ENCODE peak calls at places on chromosome 15, in nine cellular contexts. Y is mesendoderm, I is H7, Q is IMR-90, D is Panc1, X is esophagus squamous epithelium, M is HCT116, N is K562, G is heart left ventricle. E is an unnamed sample. For H3K36me3, the result is how much of the 10 kb centered on the place peaks cover.

GRCh38 chr15:64209680-64210334 is 47.0 kb upstream of the PPIB start:
- DNase-seq in Y (no peak), I (no peak), Q (peak), D (peak), X (no peak), M (peak), N (peak), G (no peak), E (no peak)

GRCh38 chr15:34337557-34338306 is at the start of gene SLC12A6:
- DNase-seq in Y (peak), I (peak), Q (peak), D (peak), X (peak), M (peak), N (peak), G (peak), E (peak)

GRCh38 chr15:40932146-40932545 is 3.0 kb downstream of the DLL4 start:
- DNase-seq in Y (no peak), I (no peak), Q (no peak), D (no peak), X (no peak), M (no peak), N (no peak), G (peak), E (no peak)

GRCh38 chr15:51388726-51389125 is 47.3 kb downstream of the GLDN start:
- DNase-seq in Y (no peak), I (no peak), Q (no peak), D (no peak), X (no peak), M (no peak), N (no peak), G (no peak), E (no peak)

GRCh38 chr15:48939686-48940085 is 24.0 kb downstream of the SHC4 start:
- DNase-seq in Y (no peak), I (no peak), Q (peak), D (no peak), X (no peak), M (no peak), N (no peak), G (no peak), E (no peak)

GRCh38 chr15:29103825-29104565 is 165.6 kb downstream of the NSMCE3 start:
- DNase-seq in Y (peak), I (peak), Q (peak), D (no peak), X (no peak), M (peak), N (no peak), G (peak), E (no peak)

GRCh38 chr15:55959744-55960143 is 33.7 kb downstream of the NEDD4 start:
- DNase-seq in Y (no peak), I (no peak), Q (peak), D (no peak), X (no peak), M (no peak), N (no peak), G (no peak), E (no peak)

GRCh38 chr15:89781055-89781454 is 4.9 kb downstream of the MESP2 start:
- DNase-seq in Y (no peak), I (no peak), Q (no peak), D (no peak), X (no peak), M (no peak), N (no peak), G (no peak), E (no peak)

GRCh38 chr15:26890451-26890850 is 23.6 kb downstream of the GABRA5 start:
- DNase-seq in Y (no peak), I (no peak), Q (no peak), D (no peak), X (no peak), M (no peak), N (no peak), G (no peak), E (no peak)

GRCh38 chr15:98113357-98113756 is 152.9 kb downstream of the ARRDC4 start:
- DNase-seq in Y (no peak), I (no peak), Q (no peak), D (no peak), X (no peak), M (no peak), N (no peak), G (no peak), E (no peak)

GRCh38 chr15:25061808-25062550 is 107.2 kb downstream of the SNRPN start:
- DNase-seq in Y (no peak), I (no peak), Q (no peak), D (no peak), X (no peak), M (no peak), N (no peak), G (no peak), E (peak)

GRCh38 chr15:67853454-67853853 is 13.6 kb upstream of the RNU6-1 start:
- DNase-seq in Y (no peak), I (no peak), Q (no peak), D (no peak), X (no peak), M (no peak), N (no peak), G (no peak), E (no peak)

GRCh38 chr15:62059108-62059817 is 984 bp downstream of the VPS13C start:
- DNase-seq in Y (no peak), I (no peak), Q (no peak), D (no peak), X (no peak), M (no peak), N (peak), G (no peak), E (no peak)

GRCh38 chr15:58988011-58988785 is 735 bp downstream of the RNF111 start:
- DNase-seq in Y (peak), I (peak), Q (peak), D (peak), X (no peak), M (no peak), N (peak), G (peak), E (peak)

GRCh38 chr15:60079210-60079609 is 75.1 kb downstream of the FOXB1 start:
- DNase-seq in Y (peak), I (peak), Q (no peak), D (no peak), X (no peak), M (no peak), N (no peak), G (no peak), E (no peak)

GRCh38 chr15:48560321-48561051 is 85.0 kb downstream of the FBN1 start:
- DNase-seq in Y (no peak), I (no peak), Q (no peak), D (no peak), X (no peak), M (no peak), N (no peak), G (no peak), E (no peak)

GRCh38 chr15:61381501-61381900 is 152.4 kb upstream of the RORA start:
- DNase-seq in Y (no peak), I (no peak), Q (no peak), D (no peak), X (no peak), M (no peak), N (no peak), G (no peak), E (no peak)

DNA sequence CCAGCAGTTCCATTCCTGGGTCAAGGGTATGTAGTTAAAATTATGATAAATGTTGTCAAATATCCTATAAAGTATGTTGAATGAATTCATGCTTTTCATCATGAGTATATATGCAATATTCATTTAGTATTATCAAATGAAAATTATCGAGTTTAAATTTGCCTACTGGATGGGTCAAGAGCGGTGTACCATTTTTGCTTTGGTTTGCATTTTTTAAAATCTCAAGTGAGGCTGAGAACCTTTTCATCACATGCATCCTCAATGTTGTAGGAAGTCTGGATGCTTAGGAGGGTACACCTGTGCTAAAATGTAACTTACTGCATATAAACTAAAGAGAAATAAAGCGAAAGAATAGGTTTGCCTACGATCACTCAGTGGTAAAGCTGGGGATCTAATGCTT is 95.5 kb upstream of the MYO5C start:
- DNase-seq in Y (no peak), I (no peak), Q (no peak), D (no peak), X (no peak), M (no peak), N (no peak), G (no peak), E (no peak)
- H3K36me3 ChIP-seq in Y (under half), I (under half), Q (under half), D (under half), X (under half), M (under half), N (under half), G (half or more), E (under half)

DNA sequence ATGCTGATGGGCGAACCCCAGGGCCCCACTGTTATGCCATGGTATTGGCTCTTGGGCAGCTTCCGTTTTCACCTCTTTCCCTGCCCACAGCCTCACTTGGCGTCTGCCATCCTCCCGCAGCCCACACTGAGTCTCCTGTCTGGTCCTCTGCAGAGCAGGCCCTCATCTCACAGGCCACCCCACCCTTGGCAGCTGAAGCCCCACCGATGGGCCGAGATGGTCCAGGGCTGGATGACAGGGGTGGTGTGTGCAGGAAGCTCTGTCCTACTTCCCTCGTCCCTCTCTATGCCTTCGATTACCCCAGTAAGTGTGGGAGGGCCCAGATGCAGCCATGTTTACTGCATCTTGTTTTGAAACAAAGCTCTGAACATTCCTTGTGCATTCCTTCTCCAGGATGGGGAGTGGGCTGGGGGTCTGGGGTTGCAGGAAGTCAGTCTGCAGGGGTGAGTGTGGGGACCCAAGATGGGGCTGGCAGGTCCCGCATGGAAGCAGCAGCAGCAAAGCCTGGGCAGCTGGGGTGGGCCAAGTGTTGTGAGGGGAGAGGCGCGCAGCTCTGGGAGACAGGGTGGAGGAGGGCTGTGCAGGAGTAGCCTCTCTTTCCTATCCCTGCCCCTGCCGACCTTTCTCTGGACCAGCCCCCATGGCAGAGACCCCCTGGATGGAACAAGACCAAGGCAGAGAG is 20.9 kb downstream of the TBC1D21 start:
- DNase-seq in Y (no peak), I (no peak), Q (no peak), D (no peak), X (no peak), M (no peak), N (no peak), G (no peak), E (no peak)
- H3K4me3 ChIP-seq in Y (no peak), I (no peak), Q (no peak), D (no peak), X (no peak), M (no peak), N (no peak), G (no peak), E (no peak)

DNA sequence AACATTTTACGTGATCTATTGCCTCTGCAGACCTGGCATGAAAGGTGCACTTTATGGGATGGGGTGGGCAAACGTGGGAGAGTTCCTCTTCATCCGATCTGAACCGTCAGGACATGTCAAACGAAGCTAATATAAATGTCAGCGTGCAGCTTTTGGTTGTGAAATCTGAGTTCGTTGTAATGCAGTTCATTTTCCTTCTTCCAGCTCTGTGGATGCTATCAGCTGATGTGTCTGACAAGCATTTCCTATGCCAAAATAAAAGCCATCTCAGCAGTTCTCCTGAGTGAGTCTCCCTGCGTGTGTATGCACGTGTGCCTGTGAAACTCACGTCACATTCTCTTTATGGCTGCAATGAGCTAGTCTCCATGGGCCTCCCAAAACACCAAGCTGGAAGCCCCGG is 512.3 kb downstream of the MCTP2 start:
- DNase-seq in Y (no peak), I (no peak), Q (no peak), D (no peak), X (no peak), M (no peak), N (no peak), G (no peak), E (peak)
- H3K36me3 ChIP-seq in Y (under half), I (under half), Q (under half), D (under half), X (under half), M (under half), N (under half), G (under half), E (under half)

DNA sequence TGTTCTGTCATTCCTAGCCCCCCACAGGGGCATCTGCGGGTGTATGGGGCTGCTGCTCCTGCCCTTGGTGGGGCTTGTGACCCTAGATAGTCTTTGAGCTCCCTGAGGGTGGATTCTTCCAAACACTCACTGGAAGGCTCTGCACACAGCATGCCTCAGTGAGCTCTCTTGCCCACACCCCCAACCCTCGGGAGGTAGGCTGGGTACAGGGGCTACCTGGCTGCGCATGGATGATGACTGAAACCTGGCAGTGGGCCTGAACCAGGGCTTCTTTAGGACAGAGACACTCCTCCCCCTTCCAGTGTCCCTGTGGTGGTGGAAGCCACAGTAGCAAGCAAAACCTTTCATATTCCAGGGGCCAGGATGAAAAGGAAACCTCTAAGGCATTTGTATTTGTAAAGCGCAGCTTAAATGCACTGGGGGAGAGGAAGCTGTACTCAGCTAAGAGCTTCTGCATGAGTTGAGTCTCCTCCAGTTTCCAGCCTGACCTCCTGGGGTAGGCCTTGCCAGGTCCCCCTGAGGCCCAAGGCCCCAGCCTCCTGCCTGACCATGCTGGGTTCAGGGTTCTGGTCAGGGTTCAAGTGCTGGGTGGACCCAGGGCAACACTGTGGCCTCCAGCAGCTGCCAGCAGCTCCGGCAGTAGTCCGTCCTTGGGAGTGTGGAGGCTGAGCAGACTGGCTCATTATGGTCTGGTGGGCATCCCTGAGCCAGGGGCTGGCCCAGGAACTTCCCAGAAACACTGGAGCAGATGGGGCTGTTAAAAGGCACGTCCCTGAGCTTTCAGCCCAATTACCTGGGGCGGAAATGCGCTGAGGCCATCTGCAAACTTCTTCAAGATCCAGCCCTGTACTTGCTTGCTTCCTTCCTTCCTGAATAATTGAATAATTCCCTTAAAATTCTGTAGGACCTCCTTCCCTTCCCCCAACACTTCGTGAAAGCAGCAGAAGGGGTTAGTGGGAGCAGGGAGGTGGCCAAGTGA is 89.7 kb downstream of the HMG20A start:
- DNase-seq in Y (no peak), I (peak), Q (no peak), D (no peak), X (no peak), M (no peak), N (no peak), G (no peak), E (no peak)
- H3K4me3 ChIP-seq in Y (no peak), I (no peak), Q (no peak), D (no peak), X (no peak), M (no peak), N (no peak), G (no peak), E (no peak)

DNA sequence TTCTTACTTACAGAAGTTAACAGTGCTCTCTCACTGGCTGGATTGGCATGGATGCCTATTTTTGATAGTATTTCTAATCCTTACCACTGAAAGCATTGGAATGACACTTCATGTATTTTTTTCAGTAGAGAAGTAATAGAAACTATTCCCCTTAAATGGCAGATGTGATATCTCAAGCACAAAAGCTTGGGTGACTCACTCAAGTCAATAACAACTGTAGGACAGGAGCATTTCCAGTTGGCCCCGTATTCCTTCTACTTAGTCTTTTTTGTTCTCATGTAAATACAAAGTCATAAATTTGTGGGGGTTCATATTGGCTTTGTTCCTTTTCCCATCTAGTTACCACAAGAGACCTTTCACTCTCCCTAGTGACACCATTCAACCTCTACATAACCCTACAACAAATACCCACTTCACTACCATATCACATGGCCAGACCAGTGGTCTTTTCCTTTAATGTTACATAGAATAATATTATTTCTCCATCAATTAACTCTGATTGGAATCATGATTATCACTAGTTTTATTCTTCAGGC is 94.3 kb upstream of the THBS1 start:
- DNase-seq in Y (no peak), I (no peak), Q (peak), D (no peak), X (no peak), M (no peak), N (no peak), G (no peak), E (no peak)
- H3K36me3 ChIP-seq in Y (under half), I (under half), Q (under half), D (under half), X (under half), M (under half), N (under half), G (under half), E (under half)

E was measured in uterus.